ENCODE peak calls at places on chromosomes 3 and 15, in eight cellular contexts. N is OCI-LY7; C is transverse colon; U is GM12878; M is AG08396; L is nephron progenitor cell; Z is GDM1; H is activated CD4-positive, alpha-beta T cell treated with anti-CD3 and anti-CD28 coated beads, Interleukin-2, amount 50 U/mL, for 24 hours. J is an unnamed sample.

GRCh38 chr3:20739814-20740213 is 553.8 kb upstream of the SGO1 start:
- DNase-seq in N (peak), C (no peak), U (no peak), M (no peak), L (no peak), Z (no peak), H (no peak), J (no peak)

GRCh38 chr15:90016721-90017120 is 15.6 kb downstream of the ZNF710 start:
- DNase-seq in N (no peak), C (peak), U (no peak), M (no peak), L (no peak), Z (no peak), H (no peak), J (peak)

GRCh38 chr15:33534642-33535041 is 223.9 kb downstream of the RYR3 start:
- DNase-seq in N (no peak), C (no peak), U (no peak), M (no peak), L (no peak), Z (no peak), H (no peak), J (no peak)

GRCh38 chr15:27694506-27695077 is 404.5 kb downstream of the OCA2 start:
- DNase-seq in N (no peak), C (no peak), U (no peak), M (no peak), L (no peak), Z (no peak), H (no peak), J (no peak)

GRCh38 chr3:48552111-48552911 is 4.3 kb downstream of the PFKFB4 start:
- DNase-seq in N (no peak), C (no peak), U (no peak), M (no peak), L (no peak), Z (no peak), H (no peak), J (no peak)

GRCh38 chr15:64685230-64685886 is 90.0 kb downstream of the RBPMS2 start:
- DNase-seq in N (no peak), C (no peak), U (no peak), M (no peak), L (no peak), Z (no peak), H (no peak), J (no peak)

GRCh38 chr3:81581966-81582599 is 179.4 kb downstream of the GBE1 start:
- DNase-seq in N (peak), C (peak), U (peak), M (peak), L (peak), Z (peak), H (no peak), J (peak)

GRCh38 chr3:69130689-69131088 is 8.3 kb upstream of the LMOD3 start:
- DNase-seq in N (no peak), C (no peak), U (no peak), M (no peak), L (no peak), Z (no peak), H (no peak), J (no peak)

GRCh38 chr15:69664572-69665326 is 212.1 kb downstream of the RPLP1 start:
- DNase-seq in N (no peak), C (no peak), U (no peak), M (no peak), L (no peak), Z (no peak), H (no peak), J (no peak)

GRCh38 chr15:31372635-31373091 is 46.0 kb downstream of the KLF13 start:
- DNase-seq in N (no peak), C (no peak), U (no peak), M (peak), L (peak), Z (no peak), H (no peak), J (no peak)

GRCh38 chr3:63069780-63070540 is 194.7 kb upstream of the CADPS start:
- DNase-seq in N (no peak), C (no peak), U (no peak), M (no peak), L (no peak), Z (no peak), H (no peak), J (no peak)

GRCh38 chr15:28107111-28107893 is 8.2 kb upstream of the OCA2 start:
- DNase-seq in N (no peak), C (no peak), U (no peak), M (peak), L (peak), Z (no peak), H (no peak), J (peak)

GRCh38 chr3:100518983-100519382 is 26.6 kb downstream of the TMEM45A start:
- DNase-seq in N (no peak), C (no peak), U (no peak), M (no peak), L (no peak), Z (no peak), H (no peak), J (no peak)

GRCh38 chr3:40546811-40547210 is 22.1 kb downstream of the ZNF621 start:
- DNase-seq in N (no peak), C (no peak), U (no peak), M (peak), L (no peak), Z (no peak), H (no peak), J (no peak)

GRCh38 chr3:141870091-141870687 is 6.3 kb upstream of the ATP1B3 start:
- DNase-seq in N (no peak), C (no peak), U (no peak), M (no peak), L (no peak), Z (no peak), H (no peak), J (no peak)

GRCh38 chr3:71185733-71186455 is 397.6 kb downstream of the FOXP1 start:
- DNase-seq in N (peak), C (peak), U (no peak), M (no peak), L (no peak), Z (no peak), H (no peak), J (peak)